ENCODE peak calls at places on chromosomes 6 and 20, in six cellular contexts. One of them, this sample, is unnamed.

GRCh38 chr6:30216096-30216495 is 2.9 kb upstream of the TRIM26 start:
- DNase-seq in trophoblast cell: no peak
- DNase-seq in mesendoderm: no peak
- DNase-seq in neuronal stem cell: no peak
- DNase-seq in IMR-90: no peak
- DNase-seq in H1: no peak
- DNase-seq in this sample: no peak

GRCh38 chr6:38214159-38214558 is 394.6 kb downstream of the ZFAND3 start:
- DNase-seq in neuronal stem cell: no peak
- DNase-seq in H1: no peak
- DNase-seq in trophoblast cell: no peak
- DNase-seq in IMR-90: no peak
- DNase-seq in mesendoderm: no peak
- DNase-seq in this sample: no peak

GRCh38 chr6:148203281-148203925 is 139.2 kb upstream of the SASH1 start:
- DNase-seq in mesendoderm: no peak
- DNase-seq in trophoblast cell: peak
- DNase-seq in H1: no peak
- DNase-seq in IMR-90: peak
- DNase-seq in neuronal stem cell: no peak
- DNase-seq in this sample: peak

GRCh38 chr6:16639689-16640480 is 121.4 kb downstream of the ATXN1 start:
- DNase-seq in H1: no peak
- DNase-seq in trophoblast cell: peak
- DNase-seq in mesendoderm: no peak
- DNase-seq in IMR-90: peak
- DNase-seq in neuronal stem cell: no peak
- DNase-seq in this sample: peak

GRCh38 chr20:1363522-1363921 is 29.3 kb downstream of the FKBP1A start:
- DNase-seq in H1: no peak
- DNase-seq in trophoblast cell: no peak
- DNase-seq in mesendoderm: no peak
- DNase-seq in neuronal stem cell: no peak
- DNase-seq in IMR-90: no peak
- DNase-seq in this sample: no peak

GRCh38 chr20:21739161-21739560 is 33.7 kb downstream of the PAX1 start:
- DNase-seq in trophoblast cell: peak
- DNase-seq in H1: no peak
- DNase-seq in IMR-90: no peak
- DNase-seq in mesendoderm: no peak
- DNase-seq in neuronal stem cell: no peak
- DNase-seq in this sample: no peak

GRCh38 chr20:63973160-63973479 is 3.4 kb upstream of the ZNF512B start:
- DNase-seq in mesendoderm: no peak
- DNase-seq in trophoblast cell: no peak
- DNase-seq in H1: no peak
- DNase-seq in neuronal stem cell: no peak
- DNase-seq in IMR-90: no peak
- DNase-seq in this sample: no peak

GRCh38 chr6:82067021-82067420 is 180.5 kb downstream of the IBTK start:
- DNase-seq in IMR-90: peak
- DNase-seq in neuronal stem cell: no peak
- DNase-seq in trophoblast cell: no peak
- DNase-seq in H1: no peak
- DNase-seq in mesendoderm: no peak
- DNase-seq in this sample: no peak

GRCh38 chr6:15153191-15153590 is 92.7 kb upstream of the JARID2 start:
- DNase-seq in neuronal stem cell: no peak
- DNase-seq in mesendoderm: no peak
- DNase-seq in IMR-90: no peak
- DNase-seq in H1: no peak
- DNase-seq in trophoblast cell: no peak
- DNase-seq in this sample: no peak

GRCh38 chr6:128519132-128519930 is 1.1 kb downstream of the PTPRK start:
- DNase-seq in mesendoderm: peak
- DNase-seq in neuronal stem cell: peak
- DNase-seq in trophoblast cell: peak
- DNase-seq in IMR-90: peak
- DNase-seq in H1: peak
- DNase-seq in this sample: peak

GRCh38 chr6:80006541-80006940 is 2.1 kb downstream of the TTK start:
- DNase-seq in mesendoderm: no peak
- DNase-seq in neuronal stem cell: no peak
- DNase-seq in trophoblast cell: no peak
- DNase-seq in H1: no peak
- DNase-seq in IMR-90: no peak
- DNase-seq in this sample: no peak

GRCh38 chr20:45823949-45824835 is 2.9 kb downstream of the TNNC2 start:
- DNase-seq in neuronal stem cell: no peak
- DNase-seq in IMR-90: no peak
- DNase-seq in mesendoderm: peak
- DNase-seq in H1: peak
- DNase-seq in trophoblast cell: peak
- DNase-seq in this sample: peak

GRCh38 chr6:14816106-14816864 is 429.6 kb upstream of the JARID2 start:
- DNase-seq in mesendoderm: no peak
- DNase-seq in trophoblast cell: no peak
- DNase-seq in neuronal stem cell: peak
- DNase-seq in H1: no peak
- DNase-seq in IMR-90: peak
- DNase-seq in this sample: no peak

GRCh38 chr6:107144014-107144413 is 28.7 kb upstream of the BEND3 start:
- DNase-seq in neuronal stem cell: no peak
- DNase-seq in mesendoderm: no peak
- DNase-seq in H1: no peak
- DNase-seq in trophoblast cell: no peak
- DNase-seq in IMR-90: no peak
- DNase-seq in this sample: no peak

GRCh38 chr6:133236898-133237297 is 4.3 kb upstream of the EYA4 start:
- DNase-seq in H1: no peak
- DNase-seq in trophoblast cell: no peak
- DNase-seq in IMR-90: peak
- DNase-seq in neuronal stem cell: no peak
- DNase-seq in mesendoderm: no peak
- DNase-seq in this sample: peak

GRCh38 chr6:111980168-111980567 is 73.7 kb upstream of the CCN6 start:
- DNase-seq in mesendoderm: no peak
- DNase-seq in neuronal stem cell: no peak
- DNase-seq in trophoblast cell: no peak
- DNase-seq in IMR-90: peak
- DNase-seq in H1: no peak
- DNase-seq in this sample: no peak

GRCh38 chr20:47205577-47206123 is 150.8 kb downstream of the ZMYND8 start:
- DNase-seq in trophoblast cell: peak
- DNase-seq in mesendoderm: peak
- DNase-seq in neuronal stem cell: peak
- DNase-seq in IMR-90: peak
- DNase-seq in H1: peak
- DNase-seq in this sample: peak

GRCh38 chr6:130776287-130776925 is 50.8 kb upstream of the SMLR1 start:
- DNase-seq in H1: no peak
- DNase-seq in IMR-90: no peak
- DNase-seq in trophoblast cell: no peak
- DNase-seq in neuronal stem cell: no peak
- DNase-seq in mesendoderm: no peak
- DNase-seq in this sample: peak

GRCh38 chr6:34189806-34190503 is 44.1 kb upstream of the GRM4 start:
- DNase-seq in neuronal stem cell: no peak
- DNase-seq in IMR-90: no peak
- DNase-seq in H1: no peak
- DNase-seq in trophoblast cell: no peak
- DNase-seq in mesendoderm: no peak
- DNase-seq in this sample: no peak

GRCh38 chr6:37546141-37546871 is 46.6 kb upstream of the CCDC167 start:
- DNase-seq in trophoblast cell: peak
- DNase-seq in IMR-90: no peak
- DNase-seq in mesendoderm: peak
- DNase-seq in H1: no peak
- DNase-seq in neuronal stem cell: no peak
- DNase-seq in this sample: no peak

GRCh38 chr6:148272084-148272483 is 70.6 kb upstream of the SASH1 start:
- DNase-seq in IMR-90: peak
- DNase-seq in neuronal stem cell: no peak
- DNase-seq in mesendoderm: peak
- DNase-seq in trophoblast cell: peak
- DNase-seq in H1: no peak
- DNase-seq in this sample: peak

GRCh38 chr6:93894521-93894920 is 475.2 kb upstream of the EPHA7 start:
- DNase-seq in IMR-90: no peak
- DNase-seq in mesendoderm: no peak
- DNase-seq in trophoblast cell: no peak
- DNase-seq in neuronal stem cell: no peak
- DNase-seq in H1: no peak
- DNase-seq in this sample: peak

GRCh38 chr6:88728756-88729155 is 234.7 kb downstream of the RNGTT start:
- DNase-seq in H1: no peak
- DNase-seq in mesendoderm: peak
- DNase-seq in neuronal stem cell: no peak
- DNase-seq in IMR-90: no peak
- DNase-seq in trophoblast cell: no peak
- DNase-seq in this sample: no peak
- H2AK5ac ChIP-seq in H1: peak
- H2AK5ac ChIP-seq in mesendoderm: no peak
- H2AK5ac ChIP-seq in neuronal stem cell: no peak
- H2AK5ac ChIP-seq in IMR-90: no peak
- H2AK5ac ChIP-seq in trophoblast cell: no peak
- H2AK5ac ChIP-seq in this sample: peak

GRCh38 chr6:11140061-11140460 is 28.5 kb upstream of the ERVFRD-1 start:
- DNase-seq in trophoblast cell: peak
- DNase-seq in neuronal stem cell: no peak
- DNase-seq in IMR-90: peak
- DNase-seq in H1: no peak
- DNase-seq in mesendoderm: peak
- DNase-seq in this sample: peak

GRCh38 chr6:11146117-11146826 is 34.7 kb upstream of the ERVFRD-1 start:
- DNase-seq in mesendoderm: no peak
- DNase-seq in IMR-90: no peak
- DNase-seq in neuronal stem cell: no peak
- DNase-seq in H1: no peak
- DNase-seq in trophoblast cell: no peak
- DNase-seq in this sample: no peak

GRCh38 chr6:11142296-11143027 is 30.9 kb upstream of the ERVFRD-1 start:
- DNase-seq in mesendoderm: no peak
- DNase-seq in IMR-90: no peak
- DNase-seq in H1: no peak
- DNase-seq in neuronal stem cell: no peak
- DNase-seq in trophoblast cell: no peak
- DNase-seq in this sample: no peak

GRCh38 chr6:11144393-11144829 is 32.9 kb upstream of the ERVFRD-1 start:
- DNase-seq in H1: peak
- DNase-seq in mesendoderm: peak
- DNase-seq in neuronal stem cell: peak
- DNase-seq in IMR-90: peak
- DNase-seq in trophoblast cell: peak
- DNase-seq in this sample: peak

DNA sequence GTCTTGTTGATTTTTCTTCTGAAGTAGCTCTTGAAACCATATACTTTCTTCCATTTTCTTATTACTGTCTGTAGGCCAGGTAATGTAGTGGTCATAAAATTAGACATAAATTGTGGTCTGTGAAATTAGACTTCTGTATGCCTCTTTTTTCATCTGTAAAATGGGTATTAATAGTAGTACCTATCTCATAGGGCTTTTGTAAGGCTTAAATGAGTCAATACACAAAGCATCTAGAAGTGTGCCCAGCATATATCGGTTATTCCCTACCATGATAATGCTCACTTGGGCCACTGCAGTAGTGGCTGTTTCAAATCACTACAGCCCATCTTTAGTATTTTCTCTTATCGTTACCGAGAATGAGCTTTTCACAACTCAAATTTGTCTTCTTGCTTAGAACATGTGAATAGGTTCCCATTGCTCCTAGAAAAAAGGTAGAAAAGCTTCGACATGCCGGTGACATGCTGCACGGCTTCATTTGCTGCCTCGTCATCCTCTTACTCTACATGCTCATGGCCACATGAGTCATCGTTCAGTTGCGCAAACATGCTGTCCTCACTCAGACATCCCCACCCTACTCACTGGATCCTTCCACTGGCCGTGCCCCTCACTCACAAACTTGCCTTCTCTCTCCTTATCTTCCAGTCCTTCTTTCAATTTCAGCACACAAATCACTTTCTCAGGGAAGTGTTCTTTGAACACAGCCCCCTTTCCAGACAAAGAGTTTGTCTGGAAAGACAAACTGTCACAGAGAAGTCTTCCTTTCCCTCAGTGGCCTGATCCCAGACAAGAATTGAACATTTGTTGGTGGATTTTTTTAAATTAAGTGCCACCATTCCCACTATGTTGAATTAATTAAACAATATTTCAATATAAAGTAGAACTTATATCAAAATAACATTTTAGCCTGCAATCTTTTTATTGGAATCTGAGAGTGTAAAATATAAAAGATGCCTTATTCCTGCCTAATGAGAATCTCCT is 32.2 kb upstream of the ERVFRD-1 start:
- DNase-seq in trophoblast cell: peak
- DNase-seq in H1: no peak
- DNase-seq in IMR-90: peak
- DNase-seq in mesendoderm: peak
- DNase-seq in neuronal stem cell: no peak
- DNase-seq in this sample: peak
- H3K4me3 ChIP-seq in trophoblast cell: no peak
- H3K4me3 ChIP-seq in H1: no peak
- H3K4me3 ChIP-seq in IMR-90: no peak
- H3K4me3 ChIP-seq in mesendoderm: no peak
- H3K4me3 ChIP-seq in neuronal stem cell: no peak
- H3K4me3 ChIP-seq in this sample: no peak

GRCh38 chr6:136290406-136291010 is 862 bp upstream of the BCLAF1 start:
- DNase-seq in H1: peak
- DNase-seq in neuronal stem cell: no peak
- DNase-seq in trophoblast cell: peak
- DNase-seq in mesendoderm: peak
- DNase-seq in IMR-90: peak
- DNase-seq in this sample: peak

GRCh38 chr6:136289327-136289578 is 393 bp downstream of the BCLAF1 start:
- DNase-seq in neuronal stem cell: peak
- DNase-seq in mesendoderm: peak
- DNase-seq in trophoblast cell: peak
- DNase-seq in IMR-90: peak
- DNase-seq in H1: peak
- DNase-seq in this sample: peak

GRCh38 chr6:136284909-136285308 is 4.7 kb downstream of the BCLAF1 start:
- DNase-seq in trophoblast cell: peak
- DNase-seq in mesendoderm: peak
- DNase-seq in H1: no peak
- DNase-seq in IMR-90: peak
- DNase-seq in neuronal stem cell: no peak
- DNase-seq in this sample: peak

GRCh38 chr6:136289579-136290405 is at the start of gene BCLAF1:
- DNase-seq in IMR-90: peak
- DNase-seq in H1: peak
- DNase-seq in trophoblast cell: peak
- DNase-seq in mesendoderm: peak
- DNase-seq in neuronal stem cell: peak
- DNase-seq in this sample: peak

GRCh38 chr6:136288566-136289326 is 900 bp downstream of the BCLAF1 start:
- DNase-seq in IMR-90: peak
- DNase-seq in H1: peak
- DNase-seq in neuronal stem cell: peak
- DNase-seq in trophoblast cell: peak
- DNase-seq in mesendoderm: peak
- DNase-seq in this sample: peak
- H3K4ac ChIP-seq in IMR-90: peak
- H3K4ac ChIP-seq in H1: peak
- H3K4ac ChIP-seq in neuronal stem cell: no peak
- H3K4ac ChIP-seq in trophoblast cell: peak
- H3K4ac ChIP-seq in mesendoderm: peak
- H3K4ac ChIP-seq in this sample: no peak

GRCh38 chr20:60727425-60727824 is 524.6 kb upstream of the CDH4 start:
- DNase-seq in trophoblast cell: no peak
- DNase-seq in IMR-90: no peak
- DNase-seq in H1: no peak
- DNase-seq in neuronal stem cell: no peak
- DNase-seq in mesendoderm: peak
- DNase-seq in this sample: no peak
- H2AK5ac ChIP-seq in trophoblast cell: no peak
- H2AK5ac ChIP-seq in IMR-90: no peak
- H2AK5ac ChIP-seq in H1: peak
- H2AK5ac ChIP-seq in neuronal stem cell: no peak
- H2AK5ac ChIP-seq in mesendoderm: no peak
- H2AK5ac ChIP-seq in this sample: no peak